ENCODE peak calls at places on chromosomes 2 and 18, in eight cellular contexts. One of them, this sample, is unnamed.

GRCh38 chr2:182883451-182883850 is 17.0 kb upstream of the FRZB start:
- DNase-seq in activated naive CD8-positive, alpha-beta T cell treated with anti-CD3 and anti-CD28 coated beads, Interleukin-2, amount 10 ng/mL, durations not matched to agents 7 days and 5 days: no peak
- DNase-seq in EL: peak
- DNase-seq in stimulated activated CD8-positive, alpha-beta memory T cell treated with anti-CD3 and anti-CD28 coated beads, Interleukin-15, amount 100 ng/mL, for 24 hours: no peak
- DNase-seq in omental fat pad: no peak
- DNase-seq in endothelial cell: no peak
- DNase-seq in RWPE1: no peak
- DNase-seq in NCI-H1092: no peak
- DNase-seq in this sample: no peak

GRCh38 chr2:48560546-48561209 is 30.7 kb downstream of the STON1 start:
- DNase-seq in activated naive CD8-positive, alpha-beta T cell treated with anti-CD3 and anti-CD28 coated beads, Interleukin-2, amount 10 ng/mL, durations not matched to agents 7 days and 5 days: no peak
- DNase-seq in EL: no peak
- DNase-seq in stimulated activated CD8-positive, alpha-beta memory T cell treated with anti-CD3 and anti-CD28 coated beads, Interleukin-15, amount 100 ng/mL, for 24 hours: no peak
- DNase-seq in omental fat pad: no peak
- DNase-seq in endothelial cell: no peak
- DNase-seq in RWPE1: no peak
- DNase-seq in NCI-H1092: no peak
- DNase-seq in this sample: no peak

GRCh38 chr2:11368059-11368572 is 23.7 kb upstream of the ROCK2 start:
- DNase-seq in activated naive CD8-positive, alpha-beta T cell treated with anti-CD3 and anti-CD28 coated beads, Interleukin-2, amount 10 ng/mL, durations not matched to agents 7 days and 5 days: no peak
- DNase-seq in EL: no peak
- DNase-seq in stimulated activated CD8-positive, alpha-beta memory T cell treated with anti-CD3 and anti-CD28 coated beads, Interleukin-15, amount 100 ng/mL, for 24 hours: no peak
- DNase-seq in omental fat pad: no peak
- DNase-seq in endothelial cell: no peak
- DNase-seq in RWPE1: no peak
- DNase-seq in NCI-H1092: no peak
- DNase-seq in this sample: no peak

GRCh38 chr2:169014780-169015179 is 16.3 kb downstream of the ABCB11 start:
- DNase-seq in activated naive CD8-positive, alpha-beta T cell treated with anti-CD3 and anti-CD28 coated beads, Interleukin-2, amount 10 ng/mL, durations not matched to agents 7 days and 5 days: no peak
- DNase-seq in EL: no peak
- DNase-seq in stimulated activated CD8-positive, alpha-beta memory T cell treated with anti-CD3 and anti-CD28 coated beads, Interleukin-15, amount 100 ng/mL, for 24 hours: no peak
- DNase-seq in omental fat pad: no peak
- DNase-seq in endothelial cell: no peak
- DNase-seq in RWPE1: no peak
- DNase-seq in NCI-H1092: no peak
- DNase-seq in this sample: no peak

GRCh38 chr2:231911381-231911780 is 14.8 kb downstream of the NPPC start:
- DNase-seq in activated naive CD8-positive, alpha-beta T cell treated with anti-CD3 and anti-CD28 coated beads, Interleukin-2, amount 10 ng/mL, durations not matched to agents 7 days and 5 days: no peak
- DNase-seq in EL: no peak
- DNase-seq in stimulated activated CD8-positive, alpha-beta memory T cell treated with anti-CD3 and anti-CD28 coated beads, Interleukin-15, amount 100 ng/mL, for 24 hours: no peak
- DNase-seq in omental fat pad: no peak
- DNase-seq in endothelial cell: no peak
- DNase-seq in RWPE1: no peak
- DNase-seq in NCI-H1092: no peak
- DNase-seq in this sample: no peak

GRCh38 chr2:43100362-43100882 is 126.0 kb downstream of the ZFP36L2 start:
- DNase-seq in activated naive CD8-positive, alpha-beta T cell treated with anti-CD3 and anti-CD28 coated beads, Interleukin-2, amount 10 ng/mL, durations not matched to agents 7 days and 5 days: no peak
- DNase-seq in EL: no peak
- DNase-seq in stimulated activated CD8-positive, alpha-beta memory T cell treated with anti-CD3 and anti-CD28 coated beads, Interleukin-15, amount 100 ng/mL, for 24 hours: no peak
- DNase-seq in omental fat pad: no peak
- DNase-seq in endothelial cell: no peak
- DNase-seq in RWPE1: no peak
- DNase-seq in NCI-H1092: no peak
- DNase-seq in this sample: no peak

GRCh38 chr18:73780218-73780617 is 367.4 kb downstream of the FBXO15 start:
- DNase-seq in activated naive CD8-positive, alpha-beta T cell treated with anti-CD3 and anti-CD28 coated beads, Interleukin-2, amount 10 ng/mL, durations not matched to agents 7 days and 5 days: no peak
- DNase-seq in EL: no peak
- DNase-seq in stimulated activated CD8-positive, alpha-beta memory T cell treated with anti-CD3 and anti-CD28 coated beads, Interleukin-15, amount 100 ng/mL, for 24 hours: no peak
- DNase-seq in omental fat pad: no peak
- DNase-seq in endothelial cell: no peak
- DNase-seq in RWPE1: no peak
- DNase-seq in NCI-H1092: no peak
- DNase-seq in this sample: no peak

GRCh38 chr2:105007367-105007766 is 30.5 kb upstream of the MRPS9 start:
- DNase-seq in activated naive CD8-positive, alpha-beta T cell treated with anti-CD3 and anti-CD28 coated beads, Interleukin-2, amount 10 ng/mL, durations not matched to agents 7 days and 5 days: no peak
- DNase-seq in EL: no peak
- DNase-seq in stimulated activated CD8-positive, alpha-beta memory T cell treated with anti-CD3 and anti-CD28 coated beads, Interleukin-15, amount 100 ng/mL, for 24 hours: no peak
- DNase-seq in omental fat pad: no peak
- DNase-seq in endothelial cell: no peak
- DNase-seq in RWPE1: no peak
- DNase-seq in NCI-H1092: no peak
- DNase-seq in this sample: no peak

GRCh38 chr2:172311921-172312345 is 115.5 kb upstream of the ITGA6 start:
- DNase-seq in activated naive CD8-positive, alpha-beta T cell treated with anti-CD3 and anti-CD28 coated beads, Interleukin-2, amount 10 ng/mL, durations not matched to agents 7 days and 5 days: no peak
- DNase-seq in EL: no peak
- DNase-seq in stimulated activated CD8-positive, alpha-beta memory T cell treated with anti-CD3 and anti-CD28 coated beads, Interleukin-15, amount 100 ng/mL, for 24 hours: no peak
- DNase-seq in omental fat pad: no peak
- DNase-seq in endothelial cell: no peak
- DNase-seq in RWPE1: no peak
- DNase-seq in NCI-H1092: no peak
- DNase-seq in this sample: no peak

GRCh38 chr2:174796319-174796771 is 32.1 kb upstream of the CHRNA1 start:
- DNase-seq in activated naive CD8-positive, alpha-beta T cell treated with anti-CD3 and anti-CD28 coated beads, Interleukin-2, amount 10 ng/mL, durations not matched to agents 7 days and 5 days: no peak
- DNase-seq in EL: no peak
- DNase-seq in stimulated activated CD8-positive, alpha-beta memory T cell treated with anti-CD3 and anti-CD28 coated beads, Interleukin-15, amount 100 ng/mL, for 24 hours: no peak
- DNase-seq in omental fat pad: no peak
- DNase-seq in endothelial cell: no peak
- DNase-seq in RWPE1: no peak
- DNase-seq in NCI-H1092: no peak
- DNase-seq in this sample: no peak

GRCh38 chr2:218888341-218888740 is 7.7 kb downstream of the WNT10A start:
- DNase-seq in activated naive CD8-positive, alpha-beta T cell treated with anti-CD3 and anti-CD28 coated beads, Interleukin-2, amount 10 ng/mL, durations not matched to agents 7 days and 5 days: peak
- DNase-seq in EL: no peak
- DNase-seq in stimulated activated CD8-positive, alpha-beta memory T cell treated with anti-CD3 and anti-CD28 coated beads, Interleukin-15, amount 100 ng/mL, for 24 hours: no peak
- DNase-seq in omental fat pad: no peak
- DNase-seq in endothelial cell: no peak
- DNase-seq in RWPE1: no peak
- DNase-seq in NCI-H1092: no peak
- DNase-seq in this sample: peak

GRCh38 chr18:46754661-46755292 is 2.1 kb downstream of the ST8SIA5 start:
- DNase-seq in activated naive CD8-positive, alpha-beta T cell treated with anti-CD3 and anti-CD28 coated beads, Interleukin-2, amount 10 ng/mL, durations not matched to agents 7 days and 5 days: no peak
- DNase-seq in EL: no peak
- DNase-seq in stimulated activated CD8-positive, alpha-beta memory T cell treated with anti-CD3 and anti-CD28 coated beads, Interleukin-15, amount 100 ng/mL, for 24 hours: no peak
- DNase-seq in omental fat pad: no peak
- DNase-seq in endothelial cell: no peak
- DNase-seq in RWPE1: no peak
- DNase-seq in NCI-H1092: peak
- DNase-seq in this sample: no peak

GRCh38 chr2:66445781-66446177 is 10.9 kb downstream of the MEIS1 start:
- DNase-seq in activated naive CD8-positive, alpha-beta T cell treated with anti-CD3 and anti-CD28 coated beads, Interleukin-2, amount 10 ng/mL, durations not matched to agents 7 days and 5 days: no peak
- DNase-seq in EL: peak
- DNase-seq in stimulated activated CD8-positive, alpha-beta memory T cell treated with anti-CD3 and anti-CD28 coated beads, Interleukin-15, amount 100 ng/mL, for 24 hours: no peak
- DNase-seq in omental fat pad: no peak
- DNase-seq in endothelial cell: peak
- DNase-seq in RWPE1: no peak
- DNase-seq in NCI-H1092: no peak
- DNase-seq in this sample: no peak

GRCh38 chr2:215713393-215713792 is 277.5 kb upstream of the FN1 start:
- DNase-seq in activated naive CD8-positive, alpha-beta T cell treated with anti-CD3 and anti-CD28 coated beads, Interleukin-2, amount 10 ng/mL, durations not matched to agents 7 days and 5 days: no peak
- DNase-seq in EL: peak
- DNase-seq in stimulated activated CD8-positive, alpha-beta memory T cell treated with anti-CD3 and anti-CD28 coated beads, Interleukin-15, amount 100 ng/mL, for 24 hours: no peak
- DNase-seq in omental fat pad: no peak
- DNase-seq in endothelial cell: no peak
- DNase-seq in RWPE1: no peak
- DNase-seq in NCI-H1092: no peak
- DNase-seq in this sample: no peak

GRCh38 chr2:9488583-9489547 is 14.5 kb downstream of the IAH1 start:
- DNase-seq in activated naive CD8-positive, alpha-beta T cell treated with anti-CD3 and anti-CD28 coated beads, Interleukin-2, amount 10 ng/mL, durations not matched to agents 7 days and 5 days: no peak
- DNase-seq in EL: peak
- DNase-seq in stimulated activated CD8-positive, alpha-beta memory T cell treated with anti-CD3 and anti-CD28 coated beads, Interleukin-15, amount 100 ng/mL, for 24 hours: no peak
- DNase-seq in omental fat pad: no peak
- DNase-seq in endothelial cell: no peak
- DNase-seq in RWPE1: no peak
- DNase-seq in NCI-H1092: no peak
- DNase-seq in this sample: no peak

GRCh38 chr2:25304339-25304728 is 37.4 kb downstream of the DNMT3A start:
- DNase-seq in activated naive CD8-positive, alpha-beta T cell treated with anti-CD3 and anti-CD28 coated beads, Interleukin-2, amount 10 ng/mL, durations not matched to agents 7 days and 5 days: no peak
- DNase-seq in EL: no peak
- DNase-seq in stimulated activated CD8-positive, alpha-beta memory T cell treated with anti-CD3 and anti-CD28 coated beads, Interleukin-15, amount 100 ng/mL, for 24 hours: no peak
- DNase-seq in omental fat pad: no peak
- DNase-seq in endothelial cell: no peak
- DNase-seq in RWPE1: no peak
- DNase-seq in NCI-H1092: no peak
- DNase-seq in this sample: no peak

GRCh38 chr2:24418166-24418843 is 58.0 kb upstream of the ITSN2 start:
- DNase-seq in activated naive CD8-positive, alpha-beta T cell treated with anti-CD3 and anti-CD28 coated beads, Interleukin-2, amount 10 ng/mL, durations not matched to agents 7 days and 5 days: no peak
- DNase-seq in EL: no peak
- DNase-seq in stimulated activated CD8-positive, alpha-beta memory T cell treated with anti-CD3 and anti-CD28 coated beads, Interleukin-15, amount 100 ng/mL, for 24 hours: no peak
- DNase-seq in omental fat pad: no peak
- DNase-seq in endothelial cell: no peak
- DNase-seq in RWPE1: no peak
- DNase-seq in NCI-H1092: no peak
- DNase-seq in this sample: no peak

GRCh38 chr18:13581496-13581895 is 144.9 kb downstream of the FAM210A start:
- DNase-seq in activated naive CD8-positive, alpha-beta T cell treated with anti-CD3 and anti-CD28 coated beads, Interleukin-2, amount 10 ng/mL, durations not matched to agents 7 days and 5 days: no peak
- DNase-seq in EL: no peak
- DNase-seq in stimulated activated CD8-positive, alpha-beta memory T cell treated with anti-CD3 and anti-CD28 coated beads, Interleukin-15, amount 100 ng/mL, for 24 hours: no peak
- DNase-seq in omental fat pad: no peak
- DNase-seq in endothelial cell: no peak
- DNase-seq in RWPE1: no peak
- DNase-seq in NCI-H1092: no peak
- DNase-seq in this sample: no peak

GRCh38 chr18:47968006-47968676 is 37.7 kb upstream of the SMAD2 start:
- DNase-seq in activated naive CD8-positive, alpha-beta T cell treated with anti-CD3 and anti-CD28 coated beads, Interleukin-2, amount 10 ng/mL, durations not matched to agents 7 days and 5 days: no peak
- DNase-seq in EL: peak
- DNase-seq in stimulated activated CD8-positive, alpha-beta memory T cell treated with anti-CD3 and anti-CD28 coated beads, Interleukin-15, amount 100 ng/mL, for 24 hours: no peak
- DNase-seq in omental fat pad: no peak
- DNase-seq in endothelial cell: no peak
- DNase-seq in RWPE1: no peak
- DNase-seq in NCI-H1092: peak
- DNase-seq in this sample: no peak

GRCh38 chr2:166494140-166494544 is at the start of gene SCN7A:
- DNase-seq in activated naive CD8-positive, alpha-beta T cell treated with anti-CD3 and anti-CD28 coated beads, Interleukin-2, amount 10 ng/mL, durations not matched to agents 7 days and 5 days: no peak
- DNase-seq in EL: peak
- DNase-seq in stimulated activated CD8-positive, alpha-beta memory T cell treated with anti-CD3 and anti-CD28 coated beads, Interleukin-15, amount 100 ng/mL, for 24 hours: no peak
- DNase-seq in omental fat pad: peak
- DNase-seq in endothelial cell: peak
- DNase-seq in RWPE1: no peak
- DNase-seq in NCI-H1092: peak
- DNase-seq in this sample: no peak

GRCh38 chr2:391658-392170 is 103.8 kb upstream of the ALKAL2 start:
- DNase-seq in activated naive CD8-positive, alpha-beta T cell treated with anti-CD3 and anti-CD28 coated beads, Interleukin-2, amount 10 ng/mL, durations not matched to agents 7 days and 5 days: no peak
- DNase-seq in EL: no peak
- DNase-seq in stimulated activated CD8-positive, alpha-beta memory T cell treated with anti-CD3 and anti-CD28 coated beads, Interleukin-15, amount 100 ng/mL, for 24 hours: no peak
- DNase-seq in omental fat pad: no peak
- DNase-seq in endothelial cell: no peak
- DNase-seq in RWPE1: peak
- DNase-seq in NCI-H1092: no peak
- DNase-seq in this sample: no peak

GRCh38 chr18:42477261-42477660 is 522.2 kb downstream of the PIK3C3 start:
- DNase-seq in activated naive CD8-positive, alpha-beta T cell treated with anti-CD3 and anti-CD28 coated beads, Interleukin-2, amount 10 ng/mL, durations not matched to agents 7 days and 5 days: no peak
- DNase-seq in EL: no peak
- DNase-seq in stimulated activated CD8-positive, alpha-beta memory T cell treated with anti-CD3 and anti-CD28 coated beads, Interleukin-15, amount 100 ng/mL, for 24 hours: no peak
- DNase-seq in omental fat pad: no peak
- DNase-seq in endothelial cell: no peak
- DNase-seq in RWPE1: no peak
- DNase-seq in NCI-H1092: no peak
- DNase-seq in this sample: no peak

GRCh38 chr2:226208726-226209125 is 590.9 kb downstream of the IRS1 start:
- DNase-seq in activated naive CD8-positive, alpha-beta T cell treated with anti-CD3 and anti-CD28 coated beads, Interleukin-2, amount 10 ng/mL, durations not matched to agents 7 days and 5 days: no peak
- DNase-seq in EL: no peak
- DNase-seq in stimulated activated CD8-positive, alpha-beta memory T cell treated with anti-CD3 and anti-CD28 coated beads, Interleukin-15, amount 100 ng/mL, for 24 hours: no peak
- DNase-seq in omental fat pad: no peak
- DNase-seq in endothelial cell: no peak
- DNase-seq in RWPE1: no peak
- DNase-seq in NCI-H1092: no peak
- DNase-seq in this sample: no peak

GRCh38 chr2:69177063-69177771 is 164.2 kb downstream of the ANTXR1 start:
- DNase-seq in activated naive CD8-positive, alpha-beta T cell treated with anti-CD3 and anti-CD28 coated beads, Interleukin-2, amount 10 ng/mL, durations not matched to agents 7 days and 5 days: no peak
- DNase-seq in EL: peak
- DNase-seq in stimulated activated CD8-positive, alpha-beta memory T cell treated with anti-CD3 and anti-CD28 coated beads, Interleukin-15, amount 100 ng/mL, for 24 hours: no peak
- DNase-seq in omental fat pad: peak
- DNase-seq in endothelial cell: no peak
- DNase-seq in RWPE1: no peak
- DNase-seq in NCI-H1092: no peak
- DNase-seq in this sample: no peak